ENCODE peak calls at places on chromosomes 5 and 9, in four cellular contexts. One of them, this sample, is unnamed. For H3K4me1 and H4K20me1, the result is how much of the 10 kb centered on the place peaks cover.

GRCh38 chr5:54547711-54548250 is 30.2 kb downstream of the SNX18 start:
- DNase-seq in neural progenitor cell: no peak
- DNase-seq in endothelial cell of umbilical vein: no peak
- DNase-seq in SK-N-SH: no peak
- DNase-seq in this sample: no peak

GRCh38 chr5:139696894-139697658 is 48.9 kb downstream of the CXXC5 start:
- DNase-seq in neural progenitor cell: peak
- DNase-seq in endothelial cell of umbilical vein: peak
- DNase-seq in SK-N-SH: peak
- DNase-seq in this sample: no peak

GRCh38 chr5:141182248-141182647 is at the start of gene PCDHB16:
- DNase-seq in neural progenitor cell: peak
- DNase-seq in SK-N-SH: peak
- DNase-seq in endothelial cell of umbilical vein: peak
- DNase-seq in this sample: no peak

GRCh38 chr5:6496207-6496584 is 47.5 kb downstream of the UBE2QL1 start:
- DNase-seq in SK-N-SH: no peak
- DNase-seq in neural progenitor cell: no peak
- DNase-seq in endothelial cell of umbilical vein: no peak
- DNase-seq in this sample: no peak

GRCh38 chr9:123642291-123643278 is 286.6 kb downstream of the CRB2 start:
- DNase-seq in endothelial cell of umbilical vein: no peak
- DNase-seq in SK-N-SH: peak
- DNase-seq in neural progenitor cell: no peak
- DNase-seq in this sample: no peak

GRCh38 chr5:1540831-1541661 is 17.3 kb upstream of the LPCAT1 start:
- DNase-seq in neural progenitor cell: no peak
- DNase-seq in SK-N-SH: no peak
- DNase-seq in endothelial cell of umbilical vein: no peak
- DNase-seq in this sample: no peak

GRCh38 chr5:178460598-178461425 is 129.4 kb downstream of the COL23A1 start:
- DNase-seq in SK-N-SH: peak
- DNase-seq in endothelial cell of umbilical vein: peak
- DNase-seq in neural progenitor cell: peak
- DNase-seq in this sample: peak

GRCh38 chr5:56172225-56172624 is 60.9 kb downstream of the ANKRD55 start:
- DNase-seq in endothelial cell of umbilical vein: peak
- DNase-seq in neural progenitor cell: no peak
- DNase-seq in SK-N-SH: no peak
- DNase-seq in this sample: no peak

GRCh38 chr9:15509931-15510788 is 610 bp downstream of the PSIP1 start:
- DNase-seq in endothelial cell of umbilical vein: peak
- DNase-seq in neural progenitor cell: peak
- DNase-seq in SK-N-SH: peak
- DNase-seq in this sample: peak

GRCh38 chr9:113309204-113309813 is 6.1 kb upstream of the RNF183 start:
- DNase-seq in endothelial cell of umbilical vein: peak
- DNase-seq in SK-N-SH: peak
- DNase-seq in neural progenitor cell: peak
- DNase-seq in this sample: peak

GRCh38 chr9:99057665-99058625 is 47.0 kb upstream of the TGFBR1 start:
- DNase-seq in SK-N-SH: no peak
- DNase-seq in neural progenitor cell: no peak
- DNase-seq in endothelial cell of umbilical vein: no peak
- DNase-seq in this sample: peak

GRCh38 chr5:122354293-122354692 is 42.3 kb downstream of the SNCAIP start:
- DNase-seq in SK-N-SH: no peak
- DNase-seq in endothelial cell of umbilical vein: peak
- DNase-seq in neural progenitor cell: peak
- DNase-seq in this sample: no peak

GRCh38 chr9:113901196-113901818 is 25.2 kb downstream of the ZNF618 start:
- DNase-seq in neural progenitor cell: peak
- DNase-seq in endothelial cell of umbilical vein: no peak
- DNase-seq in SK-N-SH: no peak
- DNase-seq in this sample: no peak

GRCh38 chr9:101325053-101325452 is 59.8 kb downstream of the BAAT start:
- DNase-seq in SK-N-SH: no peak
- DNase-seq in endothelial cell of umbilical vein: no peak
- DNase-seq in neural progenitor cell: no peak
- DNase-seq in this sample: no peak

GRCh38 chr5:168706655-168707069 is 127.5 kb upstream of the PANK3 start:
- DNase-seq in SK-N-SH: peak
- DNase-seq in endothelial cell of umbilical vein: peak
- DNase-seq in neural progenitor cell: peak
- DNase-seq in this sample: peak

GRCh38 chr5:66207800-66208561 is 63.9 kb downstream of the SREK1 start:
- DNase-seq in SK-N-SH: no peak
- DNase-seq in endothelial cell of umbilical vein: no peak
- DNase-seq in neural progenitor cell: no peak
- DNase-seq in this sample: no peak

GRCh38 chr5:50814541-50814940 is 148.1 kb downstream of the PARP8 start:
- DNase-seq in SK-N-SH: no peak
- DNase-seq in neural progenitor cell: no peak
- DNase-seq in endothelial cell of umbilical vein: no peak
- DNase-seq in this sample: no peak

GRCh38 chr5:110909950-110910349 is 161.6 kb upstream of the TSLP start:
- DNase-seq in neural progenitor cell: no peak
- DNase-seq in SK-N-SH: no peak
- DNase-seq in endothelial cell of umbilical vein: no peak
- DNase-seq in this sample: no peak

GRCh38 chr5:80569961-80570786 is at the start of gene ANKRD34B:
- DNase-seq in endothelial cell of umbilical vein: peak
- DNase-seq in neural progenitor cell: peak
- DNase-seq in SK-N-SH: peak
- DNase-seq in this sample: no peak

GRCh38 chr5:139806726-139807646 is 11.4 kb downstream of the PSD2 start:
- DNase-seq in neural progenitor cell: no peak
- DNase-seq in endothelial cell of umbilical vein: no peak
- DNase-seq in SK-N-SH: no peak
- DNase-seq in this sample: no peak

GRCh38 chr5:162163663-162164062 is 96.1 kb downstream of the GABRG2 start:
- DNase-seq in endothelial cell of umbilical vein: no peak
- DNase-seq in SK-N-SH: no peak
- DNase-seq in neural progenitor cell: no peak
- DNase-seq in this sample: no peak

DNA sequence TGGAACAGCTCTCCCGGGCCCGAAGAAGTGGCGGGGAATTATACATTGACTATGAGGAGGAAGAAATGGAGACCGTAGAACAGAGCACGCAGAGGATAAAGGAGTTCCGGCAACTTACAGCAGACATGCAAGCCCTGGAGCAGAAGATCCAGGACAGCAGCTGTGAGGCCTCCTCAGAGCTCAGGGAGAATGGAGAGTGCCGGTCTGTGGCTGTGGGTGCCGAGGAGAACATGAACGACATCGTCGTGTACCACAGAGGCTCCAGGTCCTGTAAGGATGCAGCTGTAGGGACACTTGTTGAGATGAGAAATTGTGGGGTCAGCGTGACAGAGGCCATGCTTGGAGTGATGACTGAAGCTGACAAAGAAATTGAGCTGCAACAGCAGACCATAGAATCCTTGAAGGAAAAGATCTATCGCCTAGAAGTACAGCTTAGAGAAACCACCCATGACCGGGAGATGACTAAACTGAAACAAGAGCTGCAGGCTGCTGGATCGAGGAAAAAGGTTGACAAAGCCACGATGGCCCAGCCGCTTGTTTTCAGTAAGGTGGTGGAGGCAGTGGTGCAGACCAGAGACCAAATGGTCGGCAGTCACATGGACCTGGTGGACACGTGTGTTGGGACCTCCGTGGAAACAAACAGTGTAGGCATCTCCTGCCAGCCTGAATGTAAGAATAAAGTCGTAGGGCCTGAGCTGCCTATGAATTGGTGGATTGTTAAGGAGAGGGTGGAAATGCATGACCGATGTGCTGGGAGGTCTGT is 129.6 kb upstream of the DMRT1 start:
- DNase-seq in SK-N-SH: no peak
- DNase-seq in endothelial cell of umbilical vein: no peak
- DNase-seq in neural progenitor cell: no peak
- DNase-seq in this sample: no peak
- H3K4me1 ChIP-seq in SK-N-SH: under half
- H3K4me1 ChIP-seq in endothelial cell of umbilical vein: under half
- H3K4me1 ChIP-seq in neural progenitor cell: under half
- H3K4me1 ChIP-seq in this sample: under half

GRCh38 chr5:115535479-115536035 is 9.0 kb downstream of the FEM1C start:
- DNase-seq in endothelial cell of umbilical vein: no peak
- DNase-seq in SK-N-SH: no peak
- DNase-seq in neural progenitor cell: no peak
- DNase-seq in this sample: no peak
- H4K20me1 ChIP-seq in endothelial cell of umbilical vein: under half
- H4K20me1 ChIP-seq in SK-N-SH: half or more
- H4K20me1 ChIP-seq in neural progenitor cell: half or more
- H4K20me1 ChIP-seq in this sample: under half

GRCh38 chr9:136361757-136362449 is 1.6 kb downstream of the DNLZ start:
- DNase-seq in endothelial cell of umbilical vein: no peak
- DNase-seq in neural progenitor cell: no peak
- DNase-seq in SK-N-SH: no peak
- DNase-seq in this sample: no peak
- H3K27ac ChIP-seq in endothelial cell of umbilical vein: no peak
- H3K27ac ChIP-seq in neural progenitor cell: no peak
- H3K27ac ChIP-seq in SK-N-SH: peak
- H3K27ac ChIP-seq in this sample: no peak

GRCh38 chr9:37370968-37371563 is 51.4 kb upstream of the GRHPR start:
- DNase-seq in endothelial cell of umbilical vein: no peak
- DNase-seq in neural progenitor cell: no peak
- DNase-seq in SK-N-SH: no peak
- DNase-seq in this sample: peak
- H3K4me1 ChIP-seq in endothelial cell of umbilical vein: under half
- H3K4me1 ChIP-seq in neural progenitor cell: under half
- H3K4me1 ChIP-seq in SK-N-SH: under half
- H3K4me1 ChIP-seq in this sample: half or more

GRCh38 chr9:131399972-131400371 is 6.1 kb downstream of the PRRC2B start:
- DNase-seq in neural progenitor cell: no peak
- DNase-seq in endothelial cell of umbilical vein: no peak
- DNase-seq in SK-N-SH: no peak
- DNase-seq in this sample: no peak
- H4K20me1 ChIP-seq in neural progenitor cell: half or more
- H4K20me1 ChIP-seq in endothelial cell of umbilical vein: under half
- H4K20me1 ChIP-seq in SK-N-SH: half or more
- H4K20me1 ChIP-seq in this sample: half or more

DNA sequence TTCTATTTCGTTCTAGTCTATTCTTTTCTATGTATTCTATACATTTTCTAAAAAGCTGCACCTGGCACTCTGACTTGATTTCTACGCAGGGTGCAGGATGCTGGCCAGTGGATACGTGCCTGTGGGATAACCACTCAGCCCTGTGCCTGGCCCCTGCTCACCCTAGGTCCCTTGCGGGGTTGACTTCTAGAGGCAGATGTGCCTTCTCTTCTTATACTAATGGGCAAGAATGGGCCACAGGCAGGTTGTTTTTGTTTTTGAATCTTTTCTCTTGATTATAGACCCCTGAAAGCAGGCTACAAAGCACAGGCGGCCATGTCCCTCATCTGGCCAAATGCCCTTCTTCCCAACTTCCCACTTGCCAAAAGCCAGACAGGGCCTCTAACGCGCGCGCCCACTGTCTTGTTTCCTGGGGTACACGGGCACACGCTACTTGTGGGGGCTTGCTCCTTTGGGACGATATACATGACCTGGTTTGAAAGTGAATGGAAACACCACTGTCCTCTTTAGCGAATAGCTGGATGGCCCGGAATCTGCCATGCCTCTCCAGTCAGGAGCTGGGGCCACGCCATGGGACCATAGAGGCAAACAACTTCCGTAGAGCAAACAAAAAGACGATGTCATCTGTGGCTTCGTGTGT is 162.7 kb upstream of the IRX2 start:
- DNase-seq in SK-N-SH: no peak
- DNase-seq in neural progenitor cell: no peak
- DNase-seq in endothelial cell of umbilical vein: no peak
- DNase-seq in this sample: no peak
- H3K27ac ChIP-seq in SK-N-SH: no peak
- H3K27ac ChIP-seq in neural progenitor cell: no peak
- H3K27ac ChIP-seq in endothelial cell of umbilical vein: no peak
- H3K27ac ChIP-seq in this sample: no peak

DNA sequence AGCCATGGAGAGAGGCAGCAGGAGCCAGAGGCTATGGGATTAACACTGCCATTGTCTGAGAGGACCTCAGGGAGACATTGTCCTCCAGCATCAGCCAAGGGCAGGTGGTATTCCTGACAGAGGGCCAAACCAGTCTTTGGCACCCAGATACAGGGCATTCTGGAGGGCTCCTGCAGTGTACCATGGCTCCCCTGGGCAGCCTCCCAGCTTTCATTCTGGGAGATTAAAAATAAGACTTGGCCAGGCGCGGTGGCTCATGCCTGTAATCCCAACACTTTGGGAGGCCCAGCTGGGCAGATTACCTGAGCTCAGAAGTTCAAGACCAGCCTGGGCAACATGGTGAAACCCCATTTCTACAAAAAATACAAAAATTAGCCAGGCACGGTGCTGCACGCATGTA is 4.2 kb downstream of the MTAP start:
- DNase-seq in SK-N-SH: no peak
- DNase-seq in endothelial cell of umbilical vein: no peak
- DNase-seq in neural progenitor cell: no peak
- DNase-seq in this sample: no peak
- H3K4me1 ChIP-seq in SK-N-SH: under half
- H3K4me1 ChIP-seq in endothelial cell of umbilical vein: under half
- H3K4me1 ChIP-seq in neural progenitor cell: under half
- H3K4me1 ChIP-seq in this sample: under half

DNA sequence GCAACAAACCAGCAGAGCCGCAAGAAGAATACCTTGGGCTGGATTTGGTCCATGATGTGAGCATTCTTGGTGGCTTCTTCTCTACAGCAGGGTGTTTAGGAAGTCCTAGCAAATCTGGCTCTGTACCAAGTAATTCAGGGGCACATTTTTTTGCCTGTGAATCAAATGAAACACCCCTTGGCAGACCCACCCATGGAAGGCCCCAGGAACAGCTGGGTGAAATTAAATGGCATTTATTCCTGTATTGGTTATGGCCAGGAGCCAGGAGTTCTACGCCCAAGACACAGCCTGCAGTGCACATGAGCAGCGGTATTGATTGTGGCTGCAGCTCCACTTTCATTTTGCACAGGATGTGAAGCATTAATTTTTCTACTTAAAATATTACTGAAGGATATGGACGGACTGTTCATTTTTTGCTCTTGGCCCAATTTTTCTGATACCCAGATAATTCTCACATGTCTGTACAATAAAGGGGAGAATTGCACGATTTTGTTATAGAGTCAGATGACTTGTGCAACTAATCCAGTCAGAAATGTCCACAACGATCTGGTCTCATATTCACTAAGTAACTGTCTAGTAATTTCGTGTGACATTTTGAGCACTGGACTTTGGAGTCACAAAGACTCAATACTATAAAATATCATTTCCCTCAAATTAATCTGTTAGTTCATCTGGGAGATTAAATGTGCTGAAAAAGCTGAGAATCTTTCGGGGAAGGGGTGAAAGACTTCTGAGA is 120.7 kb upstream of the APC start:
- DNase-seq in neural progenitor cell: no peak
- DNase-seq in endothelial cell of umbilical vein: no peak
- DNase-seq in SK-N-SH: no peak
- DNase-seq in this sample: no peak
- H4K20me1 ChIP-seq in neural progenitor cell: under half
- H4K20me1 ChIP-seq in endothelial cell of umbilical vein: under half
- H4K20me1 ChIP-seq in SK-N-SH: under half
- H4K20me1 ChIP-seq in this sample: under half

GRCh38 chr9:125119643-125120286 is 23.6 kb downstream of the SCAI start:
- DNase-seq in neural progenitor cell: no peak
- DNase-seq in SK-N-SH: peak
- DNase-seq in endothelial cell of umbilical vein: no peak
- DNase-seq in this sample: peak
- H3K27ac ChIP-seq in neural progenitor cell: peak
- H3K27ac ChIP-seq in SK-N-SH: no peak
- H3K27ac ChIP-seq in endothelial cell of umbilical vein: no peak
- H3K27ac ChIP-seq in this sample: peak